ENCODE peak calls at places on chromosomes 13 and 19, in six cellular contexts. H is PC-3, P is mammary epithelial cell, E is HepG2, W is keratinocyte, Q is fibroblast of lung. R is an unnamed sample.

GRCh38 chr13:114124921-114125320 is 7.5 kb downstream of the RASA3 start:
- DNase-seq in H (peak), P (peak), E (no peak), W (no peak), Q (peak), R (no peak)

GRCh38 chr19:48415395-48415794 is 21.9 kb downstream of the GRIN2D start:
- DNase-seq in H (peak), P (peak), E (peak), W (no peak), Q (peak), R (peak)

GRCh38 chr19:17957149-17957849 is 9.6 kb upstream of the KCNN1 start:
- DNase-seq in H (no peak), P (no peak), E (no peak), W (no peak), Q (no peak), R (no peak)

GRCh38 chr13:74201530-74201929 is 67.3 kb upstream of the KLF12 start:
- DNase-seq in H (no peak), P (no peak), E (no peak), W (no peak), Q (no peak), R (no peak)

GRCh38 chr13:108332791-108333190 is 63.3 kb downstream of the TNFSF13B start:
- DNase-seq in H (no peak), P (no peak), E (no peak), W (no peak), Q (no peak), R (no peak)

GRCh38 chr19:34171539-34171876 is 796 bp upstream of the LSM14A start:
- DNase-seq in H (peak), P (peak), E (no peak), W (no peak), Q (peak), R (no peak)

GRCh38 chr13:97310809-97311436 is 88.8 kb downstream of the MBNL2 start:
- DNase-seq in H (no peak), P (no peak), E (no peak), W (no peak), Q (no peak), R (no peak)

GRCh38 chr13:65456150-65456912 is 1773.8 kb downstream of the PCDH9 start:
- DNase-seq in H (no peak), P (no peak), E (no peak), W (no peak), Q (no peak), R (no peak)

GRCh38 chr19:50190439-50190891 is 13.0 kb upstream of the MYH14 start:
- DNase-seq in H (no peak), P (no peak), E (no peak), W (no peak), Q (no peak), R (no peak)

GRCh38 chr19:48997972-48998371 is 4.3 kb downstream of the RUVBL2 start:
- DNase-seq in H (peak), P (no peak), E (peak), W (no peak), Q (peak), R (peak)

GRCh38 chr19:34475026-34475974 is 6.3 kb upstream of the WTIP start:
- DNase-seq in H (peak), P (peak), E (no peak), W (peak), Q (peak), R (no peak)

GRCh38 chr13:36919833-36920611 is at the start of gene SMAD9:
- DNase-seq in H (peak), P (peak), E (peak), W (no peak), Q (peak), R (peak)

GRCh38 chr13:97318532-97318931 is 96.4 kb downstream of the MBNL2 start:
- DNase-seq in H (no peak), P (no peak), E (no peak), W (no peak), Q (peak), R (no peak)

GRCh38 chr13:32889986-32890565 is 126.1 kb upstream of the KL start:
- DNase-seq in H (peak), P (no peak), E (no peak), W (no peak), Q (no peak), R (no peak)

GRCh38 chr13:80341098-80341701 is at the start of gene SPRY2:
- DNase-seq in H (peak), P (peak), E (peak), W (no peak), Q (peak), R (peak)

GRCh38 chr19:8618751-8619150 is 8.2 kb upstream of the ADAMTS10 start:
- DNase-seq in H (no peak), P (no peak), E (peak), W (no peak), Q (no peak), R (no peak)

GRCh38 chr13:105914637-105915036 is 620.8 kb downstream of the EFNB2 start:
- DNase-seq in H (no peak), P (peak), E (no peak), W (no peak), Q (peak), R (no peak)

GRCh38 chr19:45442408-45442926 is 18.8 kb upstream of the ERCC1 start:
- DNase-seq in H (no peak), P (no peak), E (no peak), W (no peak), Q (no peak), R (no peak)
- H3K4me3 ChIP-seq in H (no peak), P (no peak), E (no peak), W (no peak), Q (no peak), R (no peak)

GRCh38 chr13:112205990-112206389 is 139.0 kb downstream of the SOX1 start:
- DNase-seq in H (no peak), P (no peak), E (no peak), W (no peak), Q (no peak), R (no peak)
- TF ChIP-seq EZH2 in H (no peak), P (no peak), E (no peak), W (no peak), Q (no peak), R (no peak)

GRCh38 chr13:43319617-43320444 is 296.4 kb downstream of the DNAJC15 start:
- DNase-seq in H (no peak), P (no peak), E (peak), W (no peak), Q (no peak), R (peak)

GRCh38 chr13:43316997-43317396 is 293.6 kb downstream of the DNAJC15 start:
- DNase-seq in H (no peak), P (no peak), E (no peak), W (no peak), Q (peak), R (peak)
- H3K9ac ChIP-seq in H (no peak), P (no peak), E (no peak), W (no peak), Q (no peak), R (no peak)

GRCh38 chr13:20519887-20520286 is 5.8 kb downstream of the CRYL1 start:
- DNase-seq in H (no peak), P (no peak), E (no peak), W (no peak), Q (no peak), R (no peak)
- H3K4me3 ChIP-seq in H (no peak), P (no peak), E (no peak), W (no peak), Q (no peak), R (no peak)

GRCh38 chr19:1286859-1287621 is 1.4 kb downstream of the EFNA2 start:
- DNase-seq in H (no peak), P (no peak), E (no peak), W (no peak), Q (no peak), R (no peak)
- TF ChIP-seq EZH2 in H (no peak), P (no peak), E (no peak), W (peak), Q (peak), R (no peak)

GRCh38 chr19:10037367-10037766 is 24.1 kb downstream of the RDH8 start:
- DNase-seq in H (no peak), P (no peak), E (no peak), W (no peak), Q (no peak), R (no peak)
- H3K9ac ChIP-seq in H (no peak), P (no peak), E (no peak), W (no peak), Q (no peak), R (no peak)